ENCODE peak calls at places on chromosomes 13 and 19, in eight cellular contexts. W is uterus, M is esophagus squamous epithelium, J is fibroblast of the aortic adventitia, S is BJ, D is IMR-90, U is fibroblast of lung, N is Peyer's patch. O is an unnamed sample.

GRCh38 chr13:43546260-43546659 is 240.5 kb downstream of the ENOX1 start:
- DNase-seq in N (no peak), S (no peak), U (no peak), M (no peak), D (no peak), W (peak), J (peak), O (no peak)

GRCh38 chr19:3061214-3062161 is 807 bp downstream of the TLE5 start:
- DNase-seq in N (peak), J (no peak), W (peak), U (peak), S (no peak), D (peak), M (no peak), O (peak)

GRCh38 chr13:113560645-113561416 is 23.7 kb upstream of the TFDP1 start:
- DNase-seq in U (no peak), S (no peak), N (no peak), M (no peak), J (no peak), W (no peak), D (no peak), O (no peak)

GRCh38 chr19:40747536-40747935 is 2.7 kb downstream of the ACTMAP start:
- DNase-seq in D (no peak), M (no peak), J (no peak), N (no peak), S (no peak), U (no peak), W (no peak), O (no peak)

GRCh38 chr19:47351545-47351944 is 2.4 kb downstream of the DHX34 start:
- DNase-seq in U (peak), N (no peak), W (no peak), M (no peak), S (no peak), D (peak), J (peak), O (no peak)

GRCh38 chr13:109312399-109312798 is 474.0 kb downstream of the IRS2 start:
- DNase-seq in M (no peak), S (no peak), W (no peak), N (no peak), J (no peak), D (no peak), U (no peak), O (no peak)

GRCh38 chr13:35979378-35979911 is 151.7 kb downstream of the DCLK1 start:
- DNase-seq in J (peak), W (peak), D (peak), M (peak), U (peak), S (peak), N (no peak), O (no peak)

GRCh38 chr19:46610851-46611770 is 10.0 kb downstream of the CALM3 start:
- DNase-seq in M (no peak), N (no peak), D (peak), S (no peak), W (no peak), J (peak), U (peak), O (no peak)

GRCh38 chr13:109425821-109426689 is 360.3 kb downstream of the IRS2 start:
- DNase-seq in W (no peak), S (no peak), D (no peak), U (no peak), J (no peak), N (no peak), M (no peak), O (no peak)

GRCh38 chr13:41905600-41906254 is 55.2 kb downstream of the VWA8 start:
- DNase-seq in J (peak), N (no peak), M (no peak), S (no peak), U (peak), W (no peak), D (peak), O (no peak)

GRCh38 chr19:29467824-29468401 is 57.9 kb upstream of the VSTM2B start:
- DNase-seq in M (no peak), J (peak), W (no peak), U (no peak), N (no peak), D (peak), S (no peak), O (no peak)

GRCh38 chr13:18964942-18965341 is 216.7 kb downstream of the TUBA3C start:
- DNase-seq in M (no peak), N (no peak), U (no peak), W (no peak), J (no peak), D (no peak), S (no peak), O (no peak)

GRCh38 chr13:113183450-113184129 is 24.9 kb downstream of the PCID2 start:
- DNase-seq in M (no peak), W (no peak), N (no peak), U (no peak), D (no peak), S (no peak), J (no peak), O (no peak)

GRCh38 chr19:49117677-49118564 is 1.0 kb downstream of the C19orf73 start:
- DNase-seq in S (no peak), M (no peak), J (no peak), D (no peak), U (no peak), W (no peak), N (no peak), O (no peak)

GRCh38 chr19:45477713-45478453 is 10.1 kb downstream of the FOSB start:
- DNase-seq in M (no peak), J (no peak), S (no peak), U (no peak), D (no peak), N (no peak), W (no peak), O (no peak)

GRCh38 chr19:1495799-1496713 is 5.1 kb downstream of the REEP6 start:
- DNase-seq in D (no peak), W (no peak), J (no peak), M (no peak), N (no peak), S (no peak), U (no peak), O (no peak)

GRCh38 chr13:111153279-111153976 is 38.3 kb downstream of the ARHGEF7 start:
- DNase-seq in W (peak), S (peak), M (peak), J (peak), N (peak), D (peak), U (peak), O (peak)
- TF ChIP-seq CTCF in W (peak), S (peak), M (peak), J (peak), N (no peak), D (peak), U (peak), O (peak)

GRCh38 chr13:59176775-59177174 is 987.0 kb downstream of the DIAPH3 start:
- DNase-seq in N (no peak), U (no peak), M (no peak), W (no peak), S (no peak), J (no peak), D (no peak), O (no peak)
- TF ChIP-seq CTCF in N (no peak), U (no peak), M (no peak), W (no peak), S (peak), J (no peak), D (peak), O (peak)

DNA sequence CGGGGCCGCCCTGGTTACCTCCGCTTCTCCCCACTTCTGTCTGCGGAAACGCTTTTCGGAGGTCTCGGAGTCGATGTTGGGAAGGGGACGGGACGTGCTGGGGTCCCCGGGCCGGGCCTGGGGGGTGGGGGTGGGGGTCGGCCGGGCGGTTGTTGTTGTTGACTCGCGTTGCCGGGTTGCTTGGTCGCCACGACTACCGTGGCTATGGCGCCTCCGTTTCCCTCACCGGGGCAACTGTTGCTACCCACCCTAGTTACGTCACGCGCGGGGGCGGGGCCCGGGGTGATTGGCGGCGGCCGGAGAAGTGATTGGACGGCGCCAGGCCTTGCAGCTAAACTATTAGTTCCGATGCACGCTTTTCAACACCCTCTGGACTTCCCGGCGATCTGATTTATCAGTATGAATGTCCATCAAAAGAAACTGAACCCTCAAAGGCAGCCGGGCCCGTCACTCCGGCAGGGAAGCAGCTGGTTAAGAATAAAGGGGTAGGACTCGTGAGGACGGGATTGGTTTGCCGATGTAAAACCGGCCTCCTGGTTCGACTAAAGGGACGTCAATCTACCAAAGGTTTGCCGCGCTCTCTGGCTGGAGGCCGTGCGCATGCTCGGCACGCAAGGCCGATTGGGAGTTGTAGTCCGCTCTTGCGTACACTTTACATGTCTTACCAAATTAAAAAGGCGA is at the start of gene RFX1:
- DNase-seq in J (peak), D (peak), S (peak), M (peak), W (peak), N (peak), U (peak), O (peak)
- TF ChIP-seq CTCF in J (no peak), D (no peak), S (no peak), M (no peak), W (no peak), N (no peak), U (no peak), O (no peak)

GRCh38 chr13:39369161-39369890 is 233.7 kb downstream of the LHFPL6 start:
- DNase-seq in U (no peak), D (no peak), W (no peak), J (no peak), S (no peak), M (no peak), N (no peak), O (no peak)
- TF ChIP-seq CTCF in U (no peak), D (no peak), W (no peak), J (no peak), S (no peak), M (no peak), N (no peak), O (no peak)

DNA sequence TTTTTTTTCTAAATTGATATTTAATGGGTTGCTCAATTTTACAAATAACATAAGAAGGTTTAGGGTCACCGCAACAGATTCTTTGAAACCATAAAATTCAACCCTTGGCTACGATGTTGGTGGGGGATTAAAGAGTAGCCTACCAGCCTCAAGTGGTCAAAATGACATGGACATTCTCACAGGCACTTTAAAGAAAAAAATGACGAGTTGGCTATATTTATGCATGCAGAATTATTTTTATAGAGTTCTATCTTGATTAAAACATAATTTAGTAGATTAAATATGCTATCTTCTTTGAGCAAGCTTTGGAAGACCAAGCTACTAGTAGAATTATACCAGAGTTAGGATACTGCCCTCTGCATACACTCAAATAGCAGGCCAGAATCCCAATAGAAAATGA is 293.0 kb downstream of the DCT start:
- DNase-seq in S (no peak), W (no peak), D (no peak), N (no peak), J (no peak), M (no peak), U (no peak), O (no peak)
- TF ChIP-seq CTCF in S (no peak), W (no peak), D (no peak), N (no peak), J (no peak), M (no peak), U (no peak), O (no peak)

GRCh38 chr19:12769689-12770088 is 5.7 kb downstream of the HOOK2 start:
- DNase-seq in J (no peak), D (no peak), N (peak), S (no peak), M (no peak), W (no peak), U (no peak), O (no peak)

GRCh38 chr19:12767666-12768065 is 7.7 kb downstream of the HOOK2 start:
- DNase-seq in D (no peak), U (no peak), M (no peak), N (no peak), W (no peak), J (no peak), S (no peak), O (no peak)

GRCh38 chr19:12764698-12765097 is 10.7 kb downstream of the HOOK2 start:
- DNase-seq in U (no peak), M (no peak), W (no peak), N (no peak), S (no peak), J (no peak), D (no peak), O (no peak)

GRCh38 chr19:12766051-12766521 is 9.3 kb downstream of the HOOK2 start:
- DNase-seq in S (no peak), J (peak), M (no peak), D (peak), U (no peak), N (peak), W (peak), O (peak)

DNA sequence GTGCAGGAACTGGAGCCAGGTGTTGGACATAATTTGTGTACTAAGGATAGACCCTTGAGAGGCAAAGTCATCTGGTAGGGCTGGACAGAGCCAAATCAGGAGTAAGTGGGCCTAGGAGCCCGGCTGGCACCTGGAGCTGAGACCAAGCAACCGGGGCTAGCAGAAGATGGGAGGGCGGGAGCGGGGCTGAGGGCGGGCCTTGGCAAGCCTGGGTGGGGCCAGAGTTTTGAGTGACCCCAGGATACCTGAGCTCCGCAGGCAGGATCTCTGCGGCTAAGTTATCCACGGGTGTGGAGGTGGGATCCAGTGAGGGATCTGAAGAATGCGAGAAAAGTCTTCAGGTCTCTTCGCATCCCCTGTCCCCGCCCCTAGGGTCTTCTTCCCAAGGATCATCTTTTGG is 8.2 kb downstream of the HOOK2 start:
- DNase-seq in S (no peak), J (no peak), N (no peak), M (no peak), W (no peak), U (no peak), D (no peak), O (no peak)
- TF ChIP-seq CTCF in S (no peak), J (no peak), N (no peak), M (no peak), W (no peak), U (no peak), D (no peak), O (no peak)

GRCh38 chr13:39016789-39017188 is 21.1 kb downstream of the PROSER1 start:
- DNase-seq in M (no peak), S (no peak), J (peak), W (no peak), D (peak), U (no peak), N (no peak), O (no peak)
- TF ChIP-seq CTCF in M (no peak), S (peak), J (peak), W (no peak), D (peak), U (peak), N (peak), O (peak)